ENCODE peak calls at places on chromosomes 6 and 20, in ten cellular contexts. G is GM13976, T is GM06990, S is thyroid gland, E is stomach, U is BJ, B is bronchial epithelial cell, O is psoas muscle, D is fibroblast of pulmonary artery, A is pancreas. C is an unnamed sample.

GRCh38 chr6:31947864-31948263 is 2.0 kb downstream of the CFB start:
- DNase-seq in U (no peak), D (no peak), S (no peak), O (no peak), G (no peak), E (no peak), T (no peak), A (no peak), B (no peak), C (no peak)

GRCh38 chr6:105810105-105810921 is 275.8 kb upstream of the PRDM1 start:
- DNase-seq in G (no peak), B (peak), U (peak), T (no peak), O (peak), S (peak), E (no peak), D (peak), A (no peak), C (no peak)

GRCh38 chr20:36792422-36792821 is 18.9 kb upstream of the DSN1 start:
- DNase-seq in E (peak), S (peak), T (no peak), D (peak), O (no peak), B (peak), U (no peak), A (no peak), G (no peak), C (no peak)

GRCh38 chr6:166005401-166005845 is 162.2 kb downstream of the TBXT start:
- DNase-seq in S (peak), E (no peak), U (no peak), B (no peak), O (peak), D (peak), G (no peak), A (peak), T (no peak), C (no peak)

GRCh38 chr20:11155156-11155805 is 481.5 kb upstream of the JAG1 start:
- DNase-seq in G (no peak), A (no peak), O (no peak), S (no peak), D (no peak), B (no peak), U (no peak), E (no peak), T (no peak), C (no peak)

GRCh38 chr20:38125157-38126056 is 39.7 kb downstream of the TGM2 start:
- DNase-seq in E (peak), G (no peak), U (no peak), B (peak), T (no peak), O (no peak), A (peak), D (peak), S (peak), C (peak)

GRCh38 chr6:89412071-89413005 is at the start of gene RRAGD:
- DNase-seq in G (peak), U (no peak), O (peak), T (peak), B (no peak), S (peak), A (peak), E (peak), D (no peak), C (no peak)

GRCh38 chr6:82022614-82023102 is 224.9 kb downstream of the IBTK start:
- DNase-seq in G (no peak), A (no peak), E (no peak), O (no peak), U (no peak), T (no peak), B (peak), S (no peak), D (peak), C (no peak)

GRCh38 chr6:24861934-24862333 is 63.2 kb upstream of the ARMH2 start:
- DNase-seq in S (no peak), O (no peak), E (no peak), G (peak), U (no peak), T (peak), D (no peak), B (no peak), A (no peak), C (no peak)

GRCh38 chr6:108874470-108875160 is 26.4 kb downstream of the ARMC2 start:
- DNase-seq in U (peak), E (no peak), S (peak), O (peak), T (peak), G (peak), D (peak), A (no peak), B (no peak), C (no peak)

GRCh38 chr6:41713161-41713649 is 22.2 kb downstream of the TFEB start:
- DNase-seq in A (peak), G (no peak), E (peak), O (peak), D (peak), U (no peak), S (peak), T (no peak), B (peak), C (no peak)

GRCh38 chr20:19783966-19784401 is 25.9 kb downstream of the RIN2 start:
- DNase-seq in U (no peak), O (peak), E (peak), A (no peak), B (peak), T (no peak), S (peak), G (no peak), D (peak), C (no peak)

GRCh38 chr6:81166770-81167169 is 585.7 kb downstream of the TENT5A start:
- DNase-seq in O (no peak), B (no peak), A (no peak), U (no peak), T (no peak), D (peak), G (no peak), E (no peak), S (no peak), C (no peak)

GRCh38 chr6:117399924-117400323 is 25.8 kb downstream of the ROS1 start:
- DNase-seq in U (no peak), T (no peak), A (no peak), O (no peak), S (no peak), D (peak), B (peak), G (no peak), E (no peak), C (no peak)

GRCh38 chr6:22925920-22926587 is 356.7 kb downstream of the HDGFL1 start:
- DNase-seq in T (no peak), G (no peak), O (no peak), A (no peak), S (no peak), D (no peak), E (no peak), B (no peak), U (no peak), C (no peak)

GRCh38 chr6:100346203-100346602 is 118.5 kb downstream of the SIM1 start:
- DNase-seq in E (no peak), B (no peak), S (no peak), U (no peak), D (no peak), G (no peak), T (no peak), O (no peak), A (no peak), C (no peak)

GRCh38 chr6:37690964-37691735 is 6.5 kb downstream of the MDGA1 start:
- DNase-seq in S (no peak), O (no peak), D (peak), E (no peak), U (no peak), T (no peak), B (peak), G (no peak), A (no peak), C (no peak)

GRCh38 chr6:50936277-50936681 is 117.6 kb downstream of the TFAP2B start:
- DNase-seq in O (no peak), E (no peak), G (no peak), D (no peak), A (no peak), U (no peak), S (no peak), T (no peak), B (no peak), C (no peak)

GRCh38 chr20:6909608-6910007 is 142.1 kb downstream of the BMP2 start:
- DNase-seq in O (no peak), U (no peak), A (no peak), T (no peak), B (peak), D (no peak), S (no peak), E (no peak), G (no peak), C (no peak)

GRCh38 chr6:142510217-142510616 is 208.4 kb downstream of the ADGRG6 start:
- DNase-seq in O (no peak), G (no peak), D (no peak), T (no peak), S (no peak), B (no peak), E (no peak), A (no peak), U (no peak), C (no peak)

GRCh38 chr6:160036790-160037206 is 67.9 kb downstream of the IGF2R start:
- DNase-seq in S (no peak), U (peak), O (no peak), G (no peak), D (peak), B (peak), T (no peak), A (no peak), E (no peak), C (no peak)

GRCh38 chr6:111589366-111589765 is 16.3 kb downstream of the TRAF3IP2 start:
- DNase-seq in A (no peak), U (peak), G (no peak), E (no peak), D (peak), T (no peak), S (no peak), O (peak), B (peak), C (no peak)

GRCh38 chr20:17520583-17520982 is 10.6 kb downstream of the BFSP1 start:
- DNase-seq in A (no peak), S (no peak), D (peak), T (no peak), U (no peak), O (no peak), G (no peak), B (no peak), E (no peak), C (no peak)

GRCh38 chr6:27188206-27188884 is 59.2 kb upstream of the PRSS16 start:
- DNase-seq in O (peak), G (peak), A (peak), S (peak), D (peak), T (peak), B (peak), E (peak), U (peak), C (no peak)

GRCh38 chr20:4897600-4897999 is 103.7 kb downstream of the SLC23A2 start:
- DNase-seq in S (no peak), B (no peak), O (no peak), T (no peak), E (no peak), U (no peak), G (no peak), A (no peak), D (no peak), C (no peak)

GRCh38 chr20:3577366-3577765 is 85.8 kb downstream of the GFRA4 start:
- DNase-seq in A (no peak), S (no peak), B (no peak), G (no peak), T (no peak), U (no peak), D (no peak), O (no peak), E (no peak), C (no peak)

GRCh38 chr6:112289039-112289566 is 34.7 kb upstream of the LAMA4 start:
- DNase-seq in E (no peak), T (no peak), G (no peak), O (peak), U (no peak), B (no peak), S (peak), A (no peak), D (peak), C (no peak)

GRCh38 chr6:113860165-113860955 is 3.2 kb downstream of the MARCKS start:
- DNase-seq in G (no peak), S (peak), A (peak), B (no peak), U (no peak), T (no peak), O (peak), D (peak), E (peak), C (no peak)

GRCh38 chr6:13412211-13412610 is 75.2 kb downstream of the GFOD1 start:
- DNase-seq in T (no peak), D (no peak), U (no peak), G (no peak), B (no peak), A (no peak), O (no peak), S (no peak), E (no peak), C (no peak)

GRCh38 chr6:137964876-137965275 is 97.8 kb downstream of the TNFAIP3 start:
- DNase-seq in S (no peak), E (no peak), A (no peak), T (no peak), U (no peak), O (no peak), B (no peak), G (no peak), D (no peak), C (no peak)

GRCh38 chr6:26284537-26285142 is 80.4 kb upstream of the BTN3A2 start:
- DNase-seq in A (peak), B (peak), U (no peak), O (peak), G (peak), T (peak), D (peak), E (peak), S (peak), C (no peak)

GRCh38 chr6:21229061-21229460 is 364.5 kb upstream of the SOX4 start:
- DNase-seq in B (no peak), O (no peak), D (no peak), S (no peak), T (no peak), E (no peak), A (no peak), U (no peak), G (no peak), C (no peak)

GRCh38 chr6:119241540-119242309 is 107.8 kb downstream of the MAN1A1 start:
- DNase-seq in S (no peak), D (no peak), O (no peak), B (no peak), G (no peak), U (no peak), A (no peak), E (no peak), T (no peak), C (no peak)

GRCh38 chr20:17845701-17846475 is 122.7 kb downstream of the SNX5 start:
- DNase-seq in G (no peak), D (no peak), B (no peak), S (no peak), T (no peak), E (no peak), U (no peak), A (peak), O (no peak), C (no peak)

GRCh38 chr20:57167971-57168693 is 98.3 kb downstream of the BMP7 start:
- DNase-seq in T (no peak), U (no peak), A (peak), G (no peak), S (peak), B (no peak), E (no peak), D (no peak), O (no peak), C (no peak)

DNA sequence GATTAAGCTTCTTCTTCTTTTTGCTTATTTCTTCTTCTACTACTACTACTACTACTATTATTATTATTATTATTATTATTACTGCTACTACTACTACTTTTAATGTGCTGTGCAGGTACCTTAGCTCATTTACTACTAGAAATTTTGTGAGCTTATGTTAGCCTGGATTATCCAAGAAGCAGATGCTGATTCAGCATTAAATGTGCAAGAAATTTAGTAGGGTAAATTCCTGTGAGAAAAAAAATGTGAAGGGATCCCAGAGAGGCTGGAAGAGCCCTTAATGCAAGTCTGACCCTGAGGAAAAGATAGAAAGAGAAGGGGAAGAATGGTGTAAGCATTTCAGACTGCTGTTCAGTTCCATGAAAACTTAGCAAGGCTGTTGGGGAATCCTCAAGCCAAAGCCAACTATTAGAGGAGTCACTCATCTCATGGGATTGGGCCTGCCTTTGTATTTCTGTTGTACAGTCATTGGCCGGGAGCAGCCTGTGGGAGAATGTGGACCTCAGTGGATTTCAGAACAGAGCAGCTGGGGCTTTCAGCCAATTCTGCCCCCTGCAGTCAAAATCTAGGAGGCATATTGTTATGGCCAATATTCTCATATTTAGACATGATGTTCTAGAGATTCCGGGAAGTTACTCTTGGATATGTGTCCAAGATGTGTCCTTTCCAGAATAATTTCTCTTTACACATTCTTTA is 37.2 kb upstream of the TSPYL1 start:
- DNase-seq in U (no peak), D (no peak), O (peak), A (no peak), S (peak), E (no peak), B (no peak), T (no peak), G (no peak), C (no peak)
- TF ChIP-seq CTCF in U (no peak), D (no peak), O (no peak), A (no peak), S (no peak), E (no peak), B (no peak), T (no peak), G (no peak), C (no peak)

DNA sequence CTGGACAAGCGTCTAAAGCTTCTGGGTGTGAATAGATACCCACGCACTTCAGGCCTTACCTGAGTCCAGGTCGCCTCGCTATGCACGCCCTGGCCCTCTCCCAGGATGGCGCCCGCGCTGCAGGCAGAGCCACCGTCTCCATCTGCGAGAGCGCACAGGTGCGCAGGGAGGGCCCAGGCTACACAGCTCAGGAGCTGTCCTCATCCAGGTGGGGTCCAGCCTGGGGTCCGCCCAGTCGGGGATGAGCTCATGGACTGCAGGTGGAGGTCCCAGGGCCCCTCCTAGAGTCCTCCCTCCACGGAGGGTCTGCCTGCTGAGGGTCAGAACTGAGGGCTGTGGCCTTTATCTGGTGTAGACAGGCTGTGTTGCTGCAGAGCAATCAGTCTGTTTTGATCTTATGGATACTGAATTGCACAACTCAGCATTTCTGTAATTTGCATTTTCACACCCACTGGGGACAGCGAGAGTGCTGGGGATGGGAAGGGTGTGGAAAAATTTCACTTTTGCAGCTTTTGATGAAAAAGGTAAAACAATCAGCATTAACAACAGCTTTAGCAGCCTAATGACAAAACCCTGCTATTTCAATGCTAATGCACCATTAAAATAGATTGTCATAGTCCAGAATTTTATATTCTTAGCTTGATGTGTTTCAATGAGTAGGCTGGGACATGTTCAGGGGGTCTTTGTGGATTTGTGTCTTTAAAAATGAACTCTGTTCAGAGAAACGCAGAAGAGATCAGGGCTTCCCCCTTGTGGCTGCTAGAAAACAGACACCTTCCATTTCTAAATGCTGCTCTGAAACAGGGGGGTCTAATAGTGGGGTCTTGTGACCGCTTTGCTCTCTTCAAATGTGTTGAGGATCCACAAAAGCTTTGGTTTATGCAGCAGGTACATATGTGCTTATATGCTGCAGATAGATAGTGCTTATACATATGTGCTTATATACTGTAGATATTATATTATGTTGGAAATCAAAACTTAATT is 77.8 kb upstream of the PHACTR3 start:
- DNase-seq in U (no peak), S (no peak), A (no peak), E (no peak), B (no peak), D (peak), T (no peak), O (no peak), G (no peak), C (no peak)
- TF ChIP-seq CTCF in U (peak), S (no peak), A (no peak), E (no peak), B (peak), D (peak), T (peak), O (no peak), G (no peak), C (peak)

DNA sequence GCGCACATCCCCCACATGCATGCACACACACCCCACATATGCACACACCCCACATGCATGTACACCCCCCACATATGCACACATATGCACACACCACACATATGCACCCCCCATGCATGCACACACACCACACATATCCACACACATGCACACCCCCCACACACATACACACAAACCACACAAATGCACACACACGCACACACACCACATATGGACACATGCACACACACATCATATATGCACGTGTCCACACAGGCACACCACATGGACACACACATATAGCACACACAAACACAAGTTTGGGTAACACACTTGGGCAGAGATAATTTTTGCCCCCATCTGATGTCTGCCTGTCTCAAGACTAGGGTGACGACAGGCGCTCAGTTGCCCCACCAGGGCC is 8.3 kb downstream of the BHLHE23 start:
- DNase-seq in E (no peak), G (no peak), S (no peak), T (no peak), O (no peak), U (no peak), D (no peak), A (no peak), B (no peak), C (no peak)
- TF ChIP-seq CTCF in E (no peak), G (no peak), S (no peak), T (no peak), O (no peak), U (no peak), D (no peak), A (no peak), B (no peak), C (no peak)

GRCh38 chr20:53294804-53295203 is 298.8 kb downstream of the ZNF217 start:
- DNase-seq in T (no peak), A (no peak), S (no peak), U (no peak), B (no peak), E (no peak), O (no peak), G (no peak), D (no peak), C (no peak)

GRCh38 chr20:53287357-53288042 is 306.1 kb downstream of the ZNF217 start:
- DNase-seq in G (no peak), B (no peak), E (no peak), T (no peak), O (no peak), D (no peak), S (no peak), A (no peak), U (no peak), C (no peak)

GRCh38 chr20:53292347-53292746 is 301.3 kb downstream of the ZNF217 start:
- DNase-seq in U (no peak), E (no peak), B (no peak), A (no peak), D (no peak), T (no peak), O (no peak), G (no peak), S (no peak), C (no peak)

GRCh38 chr20:53296451-53297153 is 297.0 kb downstream of the ZNF217 start:
- DNase-seq in S (no peak), U (no peak), G (no peak), B (no peak), O (no peak), T (no peak), D (no peak), A (no peak), E (no peak), C (no peak)

DNA sequence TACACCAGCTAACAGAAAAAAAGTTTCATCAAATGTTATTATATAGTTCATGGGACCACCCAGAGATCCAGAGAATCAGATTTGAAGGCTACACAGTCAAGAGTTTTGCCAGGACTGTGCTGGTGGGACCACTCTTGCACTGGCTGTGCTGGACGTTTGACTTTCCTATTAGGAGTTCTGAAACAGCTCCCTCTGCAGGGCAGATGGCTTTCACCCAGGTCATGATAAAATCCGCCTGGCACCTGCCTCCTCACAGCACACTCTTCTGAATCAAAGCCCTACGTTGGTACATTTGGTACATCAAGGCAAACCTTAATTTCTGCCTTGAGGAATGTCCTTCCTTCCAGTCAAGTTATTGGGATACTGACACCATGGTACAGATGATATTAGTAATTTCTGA is 302.1 kb downstream of the ZNF217 start:
- DNase-seq in O (no peak), S (no peak), B (no peak), E (no peak), T (no peak), G (no peak), U (no peak), A (no peak), D (no peak), C (no peak)
- TF ChIP-seq CTCF in O (no peak), S (no peak), B (no peak), E (no peak), T (peak), G (no peak), U (no peak), A (no peak), D (peak), C (peak)

C was measured in chondrocyte.